ENCODE peak calls at places on chromosomes 5 and 9, in eight cellular contexts. One of them, this sample, is unnamed.

GRCh38 chr9:96116275-96117051 is 185.5 kb downstream of the HSD17B3 start:
- DNase-seq in cardiac muscle cell: no peak
- DNase-seq in GM23248: no peak
- DNase-seq in heart right ventricle: no peak
- DNase-seq in colonic mucosa: peak; percentile 36
- DNase-seq in HAP-1: no peak
- DNase-seq in CD8-positive, alpha-beta T cell: no peak
- DNase-seq in A673: no peak
- DNase-seq in this sample: no peak

GRCh38 chr9:77649109-77649812 is 1.1 kb upstream of the GNA14 start:
- DNase-seq in cardiac muscle cell: no peak
- DNase-seq in GM23248: peak; percentile 41
- DNase-seq in heart right ventricle: no peak
- DNase-seq in colonic mucosa: no peak
- DNase-seq in HAP-1: peak; percentile 10
- DNase-seq in CD8-positive, alpha-beta T cell: no peak
- DNase-seq in A673: peak; percentile 28
- DNase-seq in this sample: no peak

GRCh38 chr5:76457685-76458491 is 54.8 kb downstream of the IQGAP2 start:
- DNase-seq in cardiac muscle cell: no peak
- DNase-seq in GM23248: no peak
- DNase-seq in heart right ventricle: no peak
- DNase-seq in colonic mucosa: no peak
- DNase-seq in HAP-1: no peak
- DNase-seq in CD8-positive, alpha-beta T cell: no peak
- DNase-seq in A673: no peak
- DNase-seq in this sample: no peak

GRCh38 chr9:134486127-134486995 is 155.2 kb upstream of the COL5A1 start:
- DNase-seq in cardiac muscle cell: no peak
- DNase-seq in GM23248: no peak
- DNase-seq in heart right ventricle: no peak
- DNase-seq in colonic mucosa: no peak
- DNase-seq in HAP-1: no peak
- DNase-seq in CD8-positive, alpha-beta T cell: no peak
- DNase-seq in A673: no peak
- DNase-seq in this sample: no peak

GRCh38 chr9:113609562-113610318 is 146.2 kb downstream of the RGS3 start:
- DNase-seq in cardiac muscle cell: peak; percentile 87
- DNase-seq in GM23248: no peak
- DNase-seq in heart right ventricle: peak; percentile 89
- DNase-seq in colonic mucosa: no peak
- DNase-seq in HAP-1: no peak
- DNase-seq in CD8-positive, alpha-beta T cell: no peak
- DNase-seq in A673: no peak
- DNase-seq in this sample: no peak

GRCh38 chr5:138230261-138230660 is 17.1 kb upstream of the CDC23 start:
- DNase-seq in cardiac muscle cell: no peak
- DNase-seq in GM23248: peak; percentile 73
- DNase-seq in heart right ventricle: peak; percentile 56
- DNase-seq in colonic mucosa: no peak
- DNase-seq in HAP-1: no peak
- DNase-seq in CD8-positive, alpha-beta T cell: no peak
- DNase-seq in A673: no peak
- DNase-seq in this sample: no peak

GRCh38 chr5:76175821-76176403 is 92.7 kb downstream of the SV2C start:
- DNase-seq in cardiac muscle cell: peak; percentile 3
- DNase-seq in GM23248: no peak
- DNase-seq in heart right ventricle: no peak
- DNase-seq in colonic mucosa: no peak
- DNase-seq in HAP-1: no peak
- DNase-seq in CD8-positive, alpha-beta T cell: no peak
- DNase-seq in A673: no peak
- DNase-seq in this sample: peak; percentile 62

GRCh38 chr5:129367883-129368282 is 92.2 kb upstream of the ADAMTS19 start:
- DNase-seq in cardiac muscle cell: no peak
- DNase-seq in GM23248: no peak
- DNase-seq in heart right ventricle: no peak
- DNase-seq in colonic mucosa: no peak
- DNase-seq in HAP-1: no peak
- DNase-seq in CD8-positive, alpha-beta T cell: no peak
- DNase-seq in A673: no peak
- DNase-seq in this sample: no peak

GRCh38 chr5:79318935-79319614 is 83.1 kb downstream of the JMY start:
- DNase-seq in cardiac muscle cell: no peak
- DNase-seq in GM23248: peak; percentile 88
- DNase-seq in heart right ventricle: no peak
- DNase-seq in colonic mucosa: no peak
- DNase-seq in HAP-1: no peak
- DNase-seq in CD8-positive, alpha-beta T cell: no peak
- DNase-seq in A673: peak; percentile 25
- DNase-seq in this sample: no peak

GRCh38 chr5:17094830-17095229 is 122.6 kb upstream of the BASP1 start:
- DNase-seq in cardiac muscle cell: no peak
- DNase-seq in GM23248: peak; percentile 46
- DNase-seq in heart right ventricle: no peak
- DNase-seq in colonic mucosa: no peak
- DNase-seq in HAP-1: no peak
- DNase-seq in CD8-positive, alpha-beta T cell: no peak
- DNase-seq in A673: peak; percentile 70
- DNase-seq in this sample: no peak

GRCh38 chr5:164475339-164475977 is 970.0 kb downstream of the MAT2B start:
- DNase-seq in cardiac muscle cell: peak; percentile 29
- DNase-seq in GM23248: peak; percentile 10
- DNase-seq in heart right ventricle: no peak
- DNase-seq in colonic mucosa: no peak
- DNase-seq in HAP-1: no peak
- DNase-seq in CD8-positive, alpha-beta T cell: no peak
- DNase-seq in A673: peak; percentile 3
- DNase-seq in this sample: no peak

GRCh38 chr5:35908266-35908665 is 30.2 kb downstream of the CAPSL start:
- DNase-seq in cardiac muscle cell: no peak
- DNase-seq in GM23248: no peak
- DNase-seq in heart right ventricle: no peak
- DNase-seq in colonic mucosa: no peak
- DNase-seq in HAP-1: no peak
- DNase-seq in CD8-positive, alpha-beta T cell: no peak
- DNase-seq in A673: peak; percentile 46
- DNase-seq in this sample: no peak

GRCh38 chr5:97101189-97101910 is 41.1 kb downstream of the LIX1 start:
- DNase-seq in cardiac muscle cell: no peak
- DNase-seq in GM23248: no peak
- DNase-seq in heart right ventricle: no peak
- DNase-seq in colonic mucosa: no peak
- DNase-seq in HAP-1: no peak
- DNase-seq in CD8-positive, alpha-beta T cell: no peak
- DNase-seq in A673: no peak
- DNase-seq in this sample: no peak

GRCh38 chr5:40405985-40406384 is 273.7 kb upstream of the PTGER4 start:
- DNase-seq in cardiac muscle cell: no peak
- DNase-seq in GM23248: no peak
- DNase-seq in heart right ventricle: no peak
- DNase-seq in colonic mucosa: no peak
- DNase-seq in HAP-1: no peak
- DNase-seq in CD8-positive, alpha-beta T cell: no peak
- DNase-seq in A673: no peak
- DNase-seq in this sample: peak; percentile 22

GRCh38 chr5:40410231-40410861 is 269.4 kb upstream of the PTGER4 start:
- DNase-seq in cardiac muscle cell: no peak
- DNase-seq in GM23248: no peak
- DNase-seq in heart right ventricle: no peak
- DNase-seq in colonic mucosa: no peak
- DNase-seq in HAP-1: no peak
- DNase-seq in CD8-positive, alpha-beta T cell: peak; percentile 46
- DNase-seq in A673: peak; percentile 44
- DNase-seq in this sample: no peak

GRCh38 chr5:40406426-40407211 is 273.1 kb upstream of the PTGER4 start:
- DNase-seq in cardiac muscle cell: no peak
- DNase-seq in GM23248: no peak
- DNase-seq in heart right ventricle: no peak
- DNase-seq in colonic mucosa: no peak
- DNase-seq in HAP-1: no peak
- DNase-seq in CD8-positive, alpha-beta T cell: no peak
- DNase-seq in A673: no peak
- DNase-seq in this sample: peak; percentile 23

GRCh38 chr5:40410939-40411635 is 268.6 kb upstream of the PTGER4 start:
- DNase-seq in cardiac muscle cell: no peak
- DNase-seq in GM23248: peak; percentile 37
- DNase-seq in heart right ventricle: no peak
- DNase-seq in colonic mucosa: no peak
- DNase-seq in HAP-1: no peak
- DNase-seq in CD8-positive, alpha-beta T cell: no peak
- DNase-seq in A673: peak; percentile 48
- DNase-seq in this sample: no peak

DNA sequence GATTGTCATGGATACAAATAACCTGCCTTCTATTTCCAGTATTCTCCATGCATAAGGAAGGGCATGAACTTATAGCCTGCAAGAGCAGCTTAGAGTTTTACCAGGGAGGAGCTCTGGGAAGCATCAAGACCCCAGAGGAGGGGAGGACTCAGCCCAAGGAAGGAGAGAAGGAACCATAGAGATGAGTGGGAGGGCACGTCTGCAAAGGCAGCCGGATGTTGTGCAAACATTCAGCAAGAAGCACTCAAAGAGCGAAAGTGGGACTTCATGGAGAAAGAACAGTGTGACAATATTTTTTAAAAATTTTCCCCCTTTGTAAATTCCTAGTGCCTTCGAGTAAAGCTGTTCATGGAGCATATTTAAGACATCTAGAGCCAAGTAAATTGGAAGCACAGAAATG is 270.1 kb upstream of the PTGER4 start:
- DNase-seq in cardiac muscle cell: no peak
- DNase-seq in GM23248: no peak
- DNase-seq in heart right ventricle: peak; percentile 11
- DNase-seq in colonic mucosa: no peak
- DNase-seq in HAP-1: no peak
- DNase-seq in CD8-positive, alpha-beta T cell: no peak
- DNase-seq in A673: no peak
- DNase-seq in this sample: no peak
- H3K4me3 ChIP-seq in cardiac muscle cell: no peak overlapping the region
- H3K4me3 ChIP-seq in GM23248: no peak overlapping the region
- H3K4me3 ChIP-seq in heart right ventricle: no peak overlapping the region
- H3K4me3 ChIP-seq in colonic mucosa: no peak overlapping the region
- H3K4me3 ChIP-seq in HAP-1: no peak overlapping the region
- H3K4me3 ChIP-seq in CD8-positive, alpha-beta T cell: peak overlapping the region; percentile 30
- H3K4me3 ChIP-seq in A673: no peak overlapping the region
- H3K4me3 ChIP-seq in this sample: no peak overlapping the region

GRCh38 chr5:72115277-72115676 is 8.0 kb downstream of the MAP1B start:
- DNase-seq in cardiac muscle cell: no peak
- DNase-seq in GM23248: no peak
- DNase-seq in heart right ventricle: no peak
- DNase-seq in colonic mucosa: no peak
- DNase-seq in HAP-1: no peak
- DNase-seq in CD8-positive, alpha-beta T cell: no peak
- DNase-seq in A673: no peak
- DNase-seq in this sample: no peak
- H3K36me3 ChIP-seq in cardiac muscle cell: peaks cover 27% of the 10 kb centered on the region
- H3K36me3 ChIP-seq in GM23248: peaks cover 57% of the 10 kb centered on the region
- H3K36me3 ChIP-seq in heart right ventricle: peaks cover 54% of the 10 kb centered on the region
- H3K36me3 ChIP-seq in colonic mucosa: no peaks in the 10 kb centered on the region
- H3K36me3 ChIP-seq in HAP-1: peaks cover 47% of the 10 kb centered on the region
- H3K36me3 ChIP-seq in CD8-positive, alpha-beta T cell: no peaks in the 10 kb centered on the region
- H3K36me3 ChIP-seq in A673: peaks cover 44% of the 10 kb centered on the region
- H3K36me3 ChIP-seq in this sample: no peaks in the 10 kb centered on the region

DNA sequence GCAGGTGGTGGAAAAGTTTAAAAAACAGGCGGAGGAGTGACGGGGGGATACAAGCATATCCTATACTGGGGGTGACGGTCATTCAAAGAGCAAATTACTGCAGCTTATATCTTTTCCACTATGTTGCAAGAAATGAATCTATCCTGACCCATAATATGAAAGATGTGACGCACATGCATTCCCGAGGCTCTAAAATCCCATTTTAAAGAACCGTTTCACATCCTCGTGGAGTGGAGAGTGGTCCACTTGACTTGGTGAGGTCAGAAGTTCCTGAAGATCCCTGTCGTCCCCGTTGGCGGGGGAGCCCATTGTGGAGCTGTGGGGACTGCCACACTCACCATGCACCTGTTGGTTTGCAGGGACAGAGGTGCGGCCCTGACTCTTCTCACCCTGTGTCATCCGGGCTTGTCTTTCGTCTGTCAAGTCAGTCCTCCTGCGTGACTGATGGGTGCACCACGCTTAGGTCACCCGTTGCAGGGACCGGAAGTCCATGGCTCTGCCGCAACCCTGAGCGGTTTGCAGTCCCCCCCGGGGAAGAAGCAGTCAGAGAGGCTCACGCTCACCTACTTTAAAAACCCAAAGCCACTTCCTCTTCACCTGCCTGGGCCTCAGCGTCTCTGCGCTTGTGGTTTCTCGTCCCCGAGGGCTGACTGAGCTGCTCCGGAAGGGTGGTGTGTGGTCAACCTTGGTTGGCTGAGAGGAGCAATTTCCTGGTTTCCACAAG is 53.0 kb downstream of the USP20 start:
- DNase-seq in cardiac muscle cell: no peak
- DNase-seq in GM23248: no peak
- DNase-seq in heart right ventricle: peak; percentile 43
- DNase-seq in colonic mucosa: peak; percentile 51
- DNase-seq in HAP-1: no peak
- DNase-seq in CD8-positive, alpha-beta T cell: peak; percentile 86
- DNase-seq in A673: no peak
- DNase-seq in this sample: peak; percentile 95
- H3K4me3 ChIP-seq in cardiac muscle cell: no peak overlapping the region
- H3K4me3 ChIP-seq in GM23248: no peak overlapping the region
- H3K4me3 ChIP-seq in heart right ventricle: peak overlapping the region; percentile 31
- H3K4me3 ChIP-seq in colonic mucosa: no peak overlapping the region
- H3K4me3 ChIP-seq in HAP-1: no peak overlapping the region
- H3K4me3 ChIP-seq in CD8-positive, alpha-beta T cell: peak overlapping the region; percentile 62
- H3K4me3 ChIP-seq in A673: no peak overlapping the region
- H3K4me3 ChIP-seq in this sample: peak overlapping the region; percentile 22

DNA sequence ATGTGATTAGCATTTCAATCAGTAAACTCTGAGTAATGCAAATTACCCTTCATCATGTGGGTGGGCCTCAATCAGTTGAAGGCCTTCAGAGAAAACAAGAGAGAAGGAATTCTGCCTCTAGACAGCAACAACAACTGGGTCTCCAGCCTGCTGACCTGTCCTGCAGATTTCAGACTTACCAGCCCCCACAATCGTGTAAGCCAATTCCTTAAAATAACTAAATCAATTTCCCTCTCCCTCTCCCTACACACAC is 41.7 kb upstream of the FBXW11 start:
- DNase-seq in cardiac muscle cell: no peak
- DNase-seq in GM23248: no peak
- DNase-seq in heart right ventricle: no peak
- DNase-seq in colonic mucosa: no peak
- DNase-seq in HAP-1: no peak
- DNase-seq in CD8-positive, alpha-beta T cell: no peak
- DNase-seq in A673: no peak
- DNase-seq in this sample: no peak
- H3K36me3 ChIP-seq in cardiac muscle cell: no peaks in the 10 kb centered on the region
- H3K36me3 ChIP-seq in GM23248: peaks cover 12% of the 10 kb centered on the region
- H3K36me3 ChIP-seq in heart right ventricle: peaks cover 50% of the 10 kb centered on the region
- H3K36me3 ChIP-seq in colonic mucosa: peaks cover 4% of the 10 kb centered on the region
- H3K36me3 ChIP-seq in HAP-1: no peaks in the 10 kb centered on the region
- H3K36me3 ChIP-seq in CD8-positive, alpha-beta T cell: peaks cover 71% of the 10 kb centered on the region
- H3K36me3 ChIP-seq in A673: no peaks in the 10 kb centered on the region
- H3K36me3 ChIP-seq in this sample: peaks cover 36% of the 10 kb centered on the region

DNA sequence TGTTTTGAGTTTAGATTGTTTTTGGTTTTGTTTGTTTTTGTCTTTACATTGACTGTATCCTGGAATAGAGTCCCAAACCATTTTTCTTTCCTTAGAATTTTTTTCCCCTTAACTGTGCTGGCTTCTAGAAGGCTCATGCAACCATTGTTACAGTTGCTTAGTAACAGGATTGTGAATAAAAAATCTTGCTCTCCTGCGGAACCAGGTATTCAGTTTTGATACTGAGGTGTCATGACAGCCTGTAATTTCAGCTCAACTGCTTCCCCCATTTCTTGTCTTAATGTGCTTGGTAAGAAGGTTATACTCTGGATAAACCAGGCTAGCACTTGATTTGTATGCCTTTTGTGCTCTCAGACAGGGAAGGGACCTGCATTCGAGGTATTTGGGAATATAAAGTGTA is 42.1 kb downstream of the FOCAD start:
- DNase-seq in cardiac muscle cell: no peak
- DNase-seq in GM23248: no peak
- DNase-seq in heart right ventricle: no peak
- DNase-seq in colonic mucosa: no peak
- DNase-seq in HAP-1: no peak
- DNase-seq in CD8-positive, alpha-beta T cell: no peak
- DNase-seq in A673: no peak
- DNase-seq in this sample: no peak
- H3K4me3 ChIP-seq in cardiac muscle cell: no peak overlapping the region
- H3K4me3 ChIP-seq in GM23248: no peak overlapping the region
- H3K4me3 ChIP-seq in heart right ventricle: no peak overlapping the region
- H3K4me3 ChIP-seq in colonic mucosa: no peak overlapping the region
- H3K4me3 ChIP-seq in HAP-1: no peak overlapping the region
- H3K4me3 ChIP-seq in CD8-positive, alpha-beta T cell: no peak overlapping the region
- H3K4me3 ChIP-seq in A673: no peak overlapping the region
- H3K4me3 ChIP-seq in this sample: no peak overlapping the region